ENCODE peak calls at places on chromosome 14, in six cellular contexts. F, E, D, Y, N and H are unnamed samples. For H3K4me1, the result is how much of the 10 kb centered on the place peaks cover.

GRCh38 chr14:72553656-72554055 is 340.2 kb downstream of the DPF3 start:
- DNase-seq in F (no peak), E (no peak), D (no peak), Y (no peak), N (no peak), H (no peak)

GRCh38 chr14:98957211-98958047 is 314.6 kb downstream of the BCL11B start:
- DNase-seq in F (peak), E (peak), D (peak), Y (no peak), N (peak), H (no peak)

GRCh38 chr14:32693114-32693513 is 245.6 kb upstream of the NPAS3 start:
- DNase-seq in F (no peak), E (no peak), D (no peak), Y (no peak), N (no peak), H (no peak)

GRCh38 chr14:85459361-85459760 is 70.6 kb upstream of the FLRT2 start:
- DNase-seq in F (no peak), E (no peak), D (no peak), Y (no peak), N (no peak), H (no peak)

GRCh38 chr14:99347561-99347960 is 75.6 kb upstream of the BCL11B start:
- DNase-seq in F (no peak), E (no peak), D (no peak), Y (no peak), N (no peak), H (no peak)

GRCh38 chr14:39576726-39577125 is 144.5 kb upstream of the FBXO33 start:
- DNase-seq in F (no peak), E (no peak), D (no peak), Y (no peak), N (no peak), H (no peak)

GRCh38 chr14:65287264-65288131 is 125.0 kb upstream of the FUT8 start:
- DNase-seq in F (no peak), E (peak), D (no peak), Y (no peak), N (no peak), H (peak)

GRCh38 chr14:90616313-90616712 is 199.9 kb downstream of the TTC7B start:
- DNase-seq in F (no peak), E (no peak), D (no peak), Y (no peak), N (no peak), H (no peak)

GRCh38 chr14:37197421-37198272 is at the start of gene MIPOL1:
- DNase-seq in F (peak), E (peak), D (peak), Y (no peak), N (peak), H (no peak)

GRCh38 chr14:67003009-67003753 is 186.1 kb upstream of the GARIN2 start:
- DNase-seq in F (no peak), E (no peak), D (no peak), Y (no peak), N (no peak), H (no peak)

GRCh38 chr14:64625363-64626232 is 75.8 kb downstream of the PPP1R36 start:
- DNase-seq in F (no peak), E (no peak), D (peak), Y (no peak), N (no peak), H (no peak)

GRCh38 chr14:88554458-88555286 is at the start of gene PTPN21:
- DNase-seq in F (peak), E (peak), D (peak), Y (no peak), N (peak), H (no peak)

GRCh38 chr14:87888136-87888999 is 104.6 kb downstream of the GALC start:
- DNase-seq in F (peak), E (no peak), D (no peak), Y (no peak), N (no peak), H (no peak)

GRCh38 chr14:73272393-73272792 is 35.1 kb downstream of the PAPLN start:
- DNase-seq in F (no peak), E (no peak), D (no peak), Y (no peak), N (no peak), H (no peak)

GRCh38 chr14:72560856-72561493 is 332.9 kb downstream of the DPF3 start:
- DNase-seq in F (no peak), E (no peak), D (no peak), Y (no peak), N (no peak), H (no peak)

GRCh38 chr14:37903561-37904191 is 304.0 kb upstream of the SSTR1 start:
- DNase-seq in F (no peak), E (no peak), D (no peak), Y (no peak), N (no peak), H (no peak)

GRCh38 chr14:94376108-94376975 is 12.1 kb downstream of the SERPINA1 start:
- DNase-seq in F (no peak), E (no peak), D (no peak), Y (no peak), N (no peak), H (no peak)

GRCh38 chr14:39175445-39176262 is 600 bp downstream of the PNN start:
- DNase-seq in F (no peak), E (no peak), D (no peak), Y (no peak), N (no peak), H (no peak)

GRCh38 chr14:77498984-77499527 is 440 bp upstream of the ISM2 start:
- DNase-seq in F (no peak), E (no peak), D (peak), Y (no peak), N (no peak), H (no peak)

GRCh38 chr14:66403183-66403582 is 83.0 kb upstream of the CCDC196 start:
- DNase-seq in F (no peak), E (no peak), D (no peak), Y (no peak), N (no peak), H (no peak)

GRCh38 chr14:31307198-31307597 is 99.6 kb upstream of the HECTD1 start:
- DNase-seq in F (no peak), E (no peak), D (no peak), Y (no peak), N (no peak), H (no peak)

DNA sequence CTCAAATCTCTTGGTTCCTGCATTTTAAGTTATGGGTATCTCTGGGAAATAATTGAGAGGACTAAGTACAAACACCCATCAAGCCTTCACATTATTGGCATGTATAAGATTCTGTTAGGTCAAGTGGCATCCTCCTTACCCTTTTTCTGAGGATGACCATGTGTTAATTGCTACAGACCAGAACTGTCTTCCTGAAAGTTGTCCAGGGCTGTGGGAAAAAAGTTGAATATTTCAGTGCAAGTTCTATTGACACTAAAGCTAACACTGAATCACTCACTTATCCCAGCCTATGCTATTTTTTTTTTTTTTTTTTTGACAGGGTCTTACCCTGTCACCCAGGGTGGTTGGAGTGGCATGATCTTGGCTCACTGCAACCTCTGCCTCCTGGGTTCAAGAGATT is 130.1 kb upstream of the HIF1A start:
- DNase-seq in F (no peak), E (no peak), D (no peak), Y (no peak), N (no peak), H (no peak)
- TF ChIP-seq CTCF in F (no peak), E (no peak), D (no peak), Y (no peak), N (no peak), H (no peak)

GRCh38 chr14:105499256-105500035 is 8.4 kb downstream of the TEDC1 start:
- DNase-seq in F (peak), E (no peak), D (no peak), Y (no peak), N (no peak), H (no peak)
- H3K27ac ChIP-seq in F (no peak), E (no peak), D (no peak), Y (no peak), N (peak), H (no peak)

DNA sequence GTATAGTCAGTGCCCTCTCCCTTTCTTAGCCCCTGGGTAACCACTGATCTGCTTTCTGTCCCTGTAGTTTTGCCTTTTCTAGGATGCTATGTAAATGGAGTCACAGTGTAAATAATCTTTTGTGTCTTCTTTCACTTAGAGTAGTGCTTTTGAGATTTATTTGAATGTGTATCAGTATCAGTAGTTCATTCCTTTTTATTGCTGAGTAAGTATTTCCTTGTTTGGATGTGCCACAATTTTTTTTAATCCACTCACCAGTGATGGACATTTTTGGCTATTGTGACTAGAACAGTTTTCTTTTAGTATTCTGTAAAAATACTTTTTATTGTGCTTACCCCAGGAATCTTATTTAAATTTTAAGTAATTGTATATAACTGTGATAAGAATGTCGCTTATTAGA is 3.4 kb downstream of the MARK3 start:
- DNase-seq in F (no peak), E (no peak), D (no peak), Y (no peak), N (no peak), H (no peak)
- H3K4me1 ChIP-seq in F (under half), E (half or more), D (half or more), Y (under half), N (under half), H (under half)

GRCh38 chr14:36070056-36071043 is 106.2 kb downstream of the PTCSC3 start:
- DNase-seq in F (no peak), E (peak), D (peak), Y (no peak), N (no peak), H (no peak)
- TF ChIP-seq CTCF in F (no peak), E (peak), D (peak), Y (peak), N (no peak), H (no peak)

GRCh38 chr14:81224222-81224621 is 3.5 kb upstream of the GTF2A1 start:
- DNase-seq in F (no peak), E (no peak), D (no peak), Y (no peak), N (no peak), H (no peak)
- H3K27ac ChIP-seq in F (no peak), E (no peak), D (no peak), Y (no peak), N (no peak), H (no peak)

GRCh38 chr14:68962681-68963080 is 16.4 kb downstream of the ACTN1 start:
- DNase-seq in F (no peak), E (no peak), D (no peak), Y (no peak), N (no peak), H (no peak)
- H3K4me1 ChIP-seq in F (half or more), E (under half), D (half or more), Y (under half), N (half or more), H (half or more)

DNA sequence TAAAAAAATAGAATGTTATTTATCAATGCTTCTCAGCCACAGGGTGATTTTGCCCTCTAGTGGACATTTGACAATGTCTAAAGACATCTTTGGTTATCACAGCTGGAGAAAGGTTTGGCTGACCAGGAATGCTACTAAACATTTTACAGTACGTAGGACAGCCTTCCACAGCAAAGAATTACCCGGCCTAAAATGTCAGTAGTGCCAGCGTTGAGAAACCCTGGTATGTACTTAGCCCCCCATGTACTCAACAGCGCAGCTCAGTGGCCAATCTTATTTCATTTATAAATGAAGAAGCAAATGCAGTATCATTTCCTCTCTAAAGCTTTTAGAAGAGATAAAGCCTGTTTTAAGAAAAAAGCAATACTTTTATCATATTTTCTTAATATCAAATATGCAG is 5.8 kb downstream of the MARK3 start:
- DNase-seq in F (no peak), E (peak), D (no peak), Y (no peak), N (no peak), H (peak)
- TF ChIP-seq CTCF in F (peak), E (peak), D (peak), Y (peak), N (peak), H (peak)

DNA sequence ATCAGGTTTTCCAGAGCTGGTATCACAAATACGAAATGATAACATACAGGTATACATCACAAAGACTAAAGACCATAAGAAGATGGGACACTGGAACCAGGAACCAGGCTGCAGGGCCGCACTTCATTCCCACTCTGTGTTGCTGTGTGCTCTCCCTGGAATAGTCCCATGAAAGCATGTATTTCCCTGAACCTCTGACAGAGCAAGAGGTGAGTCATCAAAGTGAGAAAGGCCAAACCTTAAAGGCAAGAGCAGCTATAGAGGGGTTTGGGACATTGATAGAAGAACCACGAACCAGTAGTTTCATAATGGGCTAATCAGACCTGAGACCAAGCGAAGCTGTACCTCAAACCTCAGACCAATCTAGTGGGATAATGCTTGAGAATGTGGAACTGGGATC is 283.0 kb upstream of the PRKD1 start:
- DNase-seq in F (no peak), E (no peak), D (no peak), Y (no peak), N (no peak), H (no peak)
- H3K27ac ChIP-seq in F (no peak), E (no peak), D (no peak), Y (no peak), N (no peak), H (no peak)

DNA sequence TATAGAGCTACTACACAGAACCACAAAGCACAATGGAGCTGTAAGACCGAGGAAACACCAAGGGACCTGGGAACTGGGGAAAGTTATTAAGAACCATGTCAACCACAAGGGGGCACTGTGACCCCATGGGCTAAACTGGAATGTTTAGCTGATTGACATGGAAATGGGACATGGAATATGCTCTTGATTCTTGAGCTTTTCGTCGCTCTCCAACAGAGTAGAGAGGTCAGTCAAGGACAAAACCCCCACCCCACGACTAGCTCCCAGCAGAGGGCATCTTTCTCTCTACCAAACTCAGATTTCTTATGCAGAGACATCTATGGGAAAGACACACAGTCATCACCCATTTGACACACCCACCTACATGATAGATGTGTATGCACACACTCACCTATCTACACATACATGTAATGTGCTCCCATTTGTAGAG is 10.1 kb downstream of the NDRG2 start:
- DNase-seq in F (peak), E (peak), D (peak), Y (peak), N (peak), H (peak)
- H3K4me1 ChIP-seq in F (under half), E (under half), D (under half), Y (under half), N (under half), H (under half)

GRCh38 chr14:101228949-101229541 is 325.5 kb upstream of the RTL1 start:
- DNase-seq in F (peak), E (peak), D (no peak), Y (no peak), N (no peak), H (no peak)
- TF ChIP-seq CTCF in F (no peak), E (no peak), D (no peak), Y (no peak), N (no peak), H (no peak)